ENCODE peak calls at places on chromosomes 2 and 18, in seven cellular contexts. One of them, this sample, is unnamed.

GRCh38 chr2:183070942-183071844 is 7.4 kb upstream of the DUSP19 start:
- DNase-seq in CD8-positive, alpha-beta T cell: no peak
- DNase-seq in uterus: no peak
- DNase-seq in IMR-90: peak; percentile 43
- DNase-seq in mammary epithelial cell: peak; percentile 11
- DNase-seq in fibroblast of the aortic adventitia: peak; percentile 41
- DNase-seq in sigmoid colon: no peak
- DNase-seq in this sample: peak; percentile 13

GRCh38 chr2:100819365-100820345 is at the start of gene NPAS2:
- DNase-seq in CD8-positive, alpha-beta T cell: no peak
- DNase-seq in uterus: peak; percentile 62
- DNase-seq in IMR-90: peak; percentile 46
- DNase-seq in mammary epithelial cell: peak; percentile 50
- DNase-seq in fibroblast of the aortic adventitia: peak; percentile 49
- DNase-seq in sigmoid colon: peak; percentile 77
- DNase-seq in this sample: peak; percentile 62

GRCh38 chr2:37775908-37776250 is 104.4 kb upstream of the CDC42EP3 start:
- DNase-seq in CD8-positive, alpha-beta T cell: no peak
- DNase-seq in uterus: peak; percentile 76
- DNase-seq in IMR-90: peak; percentile 84
- DNase-seq in mammary epithelial cell: peak; percentile 93
- DNase-seq in fibroblast of the aortic adventitia: peak; percentile 89
- DNase-seq in sigmoid colon: peak; percentile 78
- DNase-seq in this sample: peak; percentile 82

GRCh38 chr2:124708661-124709060 is 683.6 kb downstream of the CNTNAP5 start:
- DNase-seq in CD8-positive, alpha-beta T cell: no peak
- DNase-seq in uterus: no peak
- DNase-seq in IMR-90: no peak
- DNase-seq in mammary epithelial cell: no peak
- DNase-seq in fibroblast of the aortic adventitia: no peak
- DNase-seq in sigmoid colon: no peak
- DNase-seq in this sample: no peak

GRCh38 chr2:57850415-57851130 is 196.0 kb upstream of the VRK2 start:
- DNase-seq in CD8-positive, alpha-beta T cell: no peak
- DNase-seq in uterus: no peak
- DNase-seq in IMR-90: no peak
- DNase-seq in mammary epithelial cell: no peak
- DNase-seq in fibroblast of the aortic adventitia: no peak
- DNase-seq in sigmoid colon: no peak
- DNase-seq in this sample: no peak

GRCh38 chr2:216370961-216371633 is 1.2 kb downstream of the MARCHF4 start:
- DNase-seq in CD8-positive, alpha-beta T cell: no peak
- DNase-seq in uterus: no peak
- DNase-seq in IMR-90: no peak
- DNase-seq in mammary epithelial cell: no peak
- DNase-seq in fibroblast of the aortic adventitia: no peak
- DNase-seq in sigmoid colon: no peak
- DNase-seq in this sample: peak; percentile 50

GRCh38 chr2:188511346-188511745 is 219.7 kb downstream of the GULP1 start:
- DNase-seq in CD8-positive, alpha-beta T cell: no peak
- DNase-seq in uterus: no peak
- DNase-seq in IMR-90: no peak
- DNase-seq in mammary epithelial cell: no peak
- DNase-seq in fibroblast of the aortic adventitia: no peak
- DNase-seq in sigmoid colon: no peak
- DNase-seq in this sample: no peak

GRCh38 chr2:129400825-129401224 is 578.6 kb upstream of the RAB6C start:
- DNase-seq in CD8-positive, alpha-beta T cell: no peak
- DNase-seq in uterus: no peak
- DNase-seq in IMR-90: no peak
- DNase-seq in mammary epithelial cell: no peak
- DNase-seq in fibroblast of the aortic adventitia: no peak
- DNase-seq in sigmoid colon: no peak
- DNase-seq in this sample: no peak

GRCh38 chr2:218293715-218294429 is 1.6 kb upstream of the TMBIM1 start:
- DNase-seq in CD8-positive, alpha-beta T cell: no peak
- DNase-seq in uterus: no peak
- DNase-seq in IMR-90: no peak
- DNase-seq in mammary epithelial cell: no peak
- DNase-seq in fibroblast of the aortic adventitia: no peak
- DNase-seq in sigmoid colon: no peak
- DNase-seq in this sample: no peak

GRCh38 chr2:240454031-240454901 is 18.8 kb downstream of the GPC1 start:
- DNase-seq in CD8-positive, alpha-beta T cell: no peak
- DNase-seq in uterus: no peak
- DNase-seq in IMR-90: no peak
- DNase-seq in mammary epithelial cell: no peak
- DNase-seq in fibroblast of the aortic adventitia: no peak
- DNase-seq in sigmoid colon: no peak
- DNase-seq in this sample: no peak

GRCh38 chr18:8084160-8084559 is 517.0 kb downstream of the PTPRM start:
- DNase-seq in CD8-positive, alpha-beta T cell: no peak
- DNase-seq in uterus: no peak
- DNase-seq in IMR-90: peak; percentile 46
- DNase-seq in mammary epithelial cell: peak; percentile 46
- DNase-seq in fibroblast of the aortic adventitia: peak; percentile 48
- DNase-seq in sigmoid colon: no peak
- DNase-seq in this sample: peak; percentile 60

GRCh38 chr2:30809938-30810337 is 2.7 kb upstream of the CAPN13 start:
- DNase-seq in CD8-positive, alpha-beta T cell: no peak
- DNase-seq in uterus: no peak
- DNase-seq in IMR-90: no peak
- DNase-seq in mammary epithelial cell: no peak
- DNase-seq in fibroblast of the aortic adventitia: no peak
- DNase-seq in sigmoid colon: no peak
- DNase-seq in this sample: no peak

GRCh38 chr2:202084265-202084664 is 11.2 kb downstream of the KIAA2012 start:
- DNase-seq in CD8-positive, alpha-beta T cell: no peak
- DNase-seq in uterus: no peak
- DNase-seq in IMR-90: peak; percentile 15
- DNase-seq in mammary epithelial cell: no peak
- DNase-seq in fibroblast of the aortic adventitia: no peak
- DNase-seq in sigmoid colon: no peak
- DNase-seq in this sample: peak; percentile 56

GRCh38 chr18:49668583-49669290 is 106.9 kb downstream of the LIPG start:
- DNase-seq in CD8-positive, alpha-beta T cell: no peak
- DNase-seq in uterus: peak; percentile 38
- DNase-seq in IMR-90: no peak
- DNase-seq in mammary epithelial cell: no peak
- DNase-seq in fibroblast of the aortic adventitia: peak; percentile 54
- DNase-seq in sigmoid colon: peak; percentile 85
- DNase-seq in this sample: no peak

GRCh38 chr2:16002575-16002974 is 62.2 kb downstream of the MYCN start:
- DNase-seq in CD8-positive, alpha-beta T cell: no peak
- DNase-seq in uterus: no peak
- DNase-seq in IMR-90: no peak
- DNase-seq in mammary epithelial cell: no peak
- DNase-seq in fibroblast of the aortic adventitia: no peak
- DNase-seq in sigmoid colon: no peak
- DNase-seq in this sample: no peak

GRCh38 chr2:232891621-232892071 is 21.6 kb downstream of the SNORC start:
- DNase-seq in CD8-positive, alpha-beta T cell: no peak
- DNase-seq in uterus: no peak
- DNase-seq in IMR-90: peak; percentile 72
- DNase-seq in mammary epithelial cell: peak; percentile 79
- DNase-seq in fibroblast of the aortic adventitia: peak; percentile 83
- DNase-seq in sigmoid colon: no peak
- DNase-seq in this sample: peak; percentile 50

GRCh38 chr2:194363878-194364277 is 1293.1 kb upstream of the SLC39A10 start:
- DNase-seq in CD8-positive, alpha-beta T cell: no peak
- DNase-seq in uterus: no peak
- DNase-seq in IMR-90: no peak
- DNase-seq in mammary epithelial cell: no peak
- DNase-seq in fibroblast of the aortic adventitia: no peak
- DNase-seq in sigmoid colon: no peak
- DNase-seq in this sample: no peak

GRCh38 chr2:209044307-209044706 is 379.5 kb upstream of the MAP2 start:
- DNase-seq in CD8-positive, alpha-beta T cell: no peak
- DNase-seq in uterus: no peak
- DNase-seq in IMR-90: no peak
- DNase-seq in mammary epithelial cell: no peak
- DNase-seq in fibroblast of the aortic adventitia: no peak
- DNase-seq in sigmoid colon: no peak
- DNase-seq in this sample: no peak

GRCh38 chr2:177758591-177759371 is 313.8 kb downstream of the PDE11A start:
- DNase-seq in CD8-positive, alpha-beta T cell: no peak
- DNase-seq in uterus: peak; percentile 58
- DNase-seq in IMR-90: peak; percentile 42
- DNase-seq in mammary epithelial cell: no peak
- DNase-seq in fibroblast of the aortic adventitia: peak; percentile 66
- DNase-seq in sigmoid colon: no peak
- DNase-seq in this sample: peak; percentile 21

GRCh38 chr2:60519259-60519863 is 34.1 kb downstream of the BCL11A start:
- DNase-seq in CD8-positive, alpha-beta T cell: no peak
- DNase-seq in uterus: no peak
- DNase-seq in IMR-90: peak; percentile 67
- DNase-seq in mammary epithelial cell: peak; percentile 21
- DNase-seq in fibroblast of the aortic adventitia: no peak
- DNase-seq in sigmoid colon: no peak
- DNase-seq in this sample: peak; percentile 61

GRCh38 chr2:109260886-109261700 is 132.1 kb downstream of the SH3RF3 start:
- DNase-seq in CD8-positive, alpha-beta T cell: no peak
- DNase-seq in uterus: no peak
- DNase-seq in IMR-90: peak; percentile 34
- DNase-seq in mammary epithelial cell: peak; percentile 6
- DNase-seq in fibroblast of the aortic adventitia: no peak
- DNase-seq in sigmoid colon: peak; percentile 19
- DNase-seq in this sample: no peak

GRCh38 chr2:64996914-64997313 is 7.7 kb downstream of the SLC1A4 start:
- DNase-seq in CD8-positive, alpha-beta T cell: no peak
- DNase-seq in uterus: no peak
- DNase-seq in IMR-90: no peak
- DNase-seq in mammary epithelial cell: no peak
- DNase-seq in fibroblast of the aortic adventitia: no peak
- DNase-seq in sigmoid colon: no peak
- DNase-seq in this sample: no peak

GRCh38 chr2:200455958-200456421 is 53.9 kb downstream of the KCTD18 start:
- DNase-seq in CD8-positive, alpha-beta T cell: no peak
- DNase-seq in uterus: no peak
- DNase-seq in IMR-90: no peak
- DNase-seq in mammary epithelial cell: no peak
- DNase-seq in fibroblast of the aortic adventitia: peak; percentile 45
- DNase-seq in sigmoid colon: no peak
- DNase-seq in this sample: no peak

GRCh38 chr2:149463328-149464002 is 124.1 kb downstream of the MMADHC start:
- DNase-seq in CD8-positive, alpha-beta T cell: no peak
- DNase-seq in uterus: no peak
- DNase-seq in IMR-90: no peak
- DNase-seq in mammary epithelial cell: no peak
- DNase-seq in fibroblast of the aortic adventitia: no peak
- DNase-seq in sigmoid colon: no peak
- DNase-seq in this sample: peak; percentile 11

GRCh38 chr2:190853659-190854386 is 26.8 kb upstream of the GLS start:
- DNase-seq in CD8-positive, alpha-beta T cell: no peak
- DNase-seq in uterus: no peak
- DNase-seq in IMR-90: no peak
- DNase-seq in mammary epithelial cell: no peak
- DNase-seq in fibroblast of the aortic adventitia: peak; percentile 67
- DNase-seq in sigmoid colon: no peak
- DNase-seq in this sample: peak; percentile 45

GRCh38 chr18:58536187-58536516 is 92.7 kb downstream of the ALPK2 start:
- DNase-seq in CD8-positive, alpha-beta T cell: no peak
- DNase-seq in uterus: no peak
- DNase-seq in IMR-90: no peak
- DNase-seq in mammary epithelial cell: no peak
- DNase-seq in fibroblast of the aortic adventitia: no peak
- DNase-seq in sigmoid colon: no peak
- DNase-seq in this sample: no peak
- H3K4me3 ChIP-seq in CD8-positive, alpha-beta T cell: no peak overlapping the region
- H3K4me3 ChIP-seq in uterus: no peak overlapping the region
- H3K4me3 ChIP-seq in IMR-90: no peak overlapping the region
- H3K4me3 ChIP-seq in mammary epithelial cell: no peak overlapping the region
- H3K4me3 ChIP-seq in fibroblast of the aortic adventitia: no peak overlapping the region
- H3K4me3 ChIP-seq in sigmoid colon: no peak overlapping the region
- H3K4me3 ChIP-seq in this sample: no peak overlapping the region

DNA sequence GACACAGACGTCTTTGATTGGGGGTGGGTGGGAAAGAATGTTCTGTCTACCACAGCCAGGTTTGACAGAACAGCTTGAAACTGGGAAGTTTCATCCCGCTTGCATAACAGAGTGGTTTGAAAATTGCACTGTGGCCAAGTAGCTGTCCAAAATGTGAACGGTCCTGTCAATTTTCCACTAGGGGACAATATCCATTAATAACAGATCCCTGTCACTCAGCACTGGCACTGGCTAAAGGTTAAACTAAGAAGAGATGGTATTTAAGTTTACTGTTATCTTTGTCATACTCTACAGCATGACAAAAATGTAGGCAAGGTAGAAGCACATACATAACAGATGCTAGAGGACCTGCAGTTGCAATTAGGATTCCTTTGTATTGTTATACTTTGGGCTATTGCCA is 55.6 kb upstream of the ACMSD start:
- DNase-seq in CD8-positive, alpha-beta T cell: no peak
- DNase-seq in uterus: no peak
- DNase-seq in IMR-90: peak; percentile 6
- DNase-seq in mammary epithelial cell: peak; percentile 57
- DNase-seq in fibroblast of the aortic adventitia: no peak
- DNase-seq in sigmoid colon: no peak
- DNase-seq in this sample: peak; percentile 36
- TF ChIP-seq CTCF in CD8-positive, alpha-beta T cell: peak; percentile 31
- TF ChIP-seq CTCF in uterus: no peak
- TF ChIP-seq CTCF in IMR-90: no peak
- TF ChIP-seq CTCF in mammary epithelial cell: peak; percentile 49
- TF ChIP-seq CTCF in fibroblast of the aortic adventitia: no peak
- TF ChIP-seq CTCF in sigmoid colon: no peak
- TF ChIP-seq CTCF in this sample: no peak

DNA sequence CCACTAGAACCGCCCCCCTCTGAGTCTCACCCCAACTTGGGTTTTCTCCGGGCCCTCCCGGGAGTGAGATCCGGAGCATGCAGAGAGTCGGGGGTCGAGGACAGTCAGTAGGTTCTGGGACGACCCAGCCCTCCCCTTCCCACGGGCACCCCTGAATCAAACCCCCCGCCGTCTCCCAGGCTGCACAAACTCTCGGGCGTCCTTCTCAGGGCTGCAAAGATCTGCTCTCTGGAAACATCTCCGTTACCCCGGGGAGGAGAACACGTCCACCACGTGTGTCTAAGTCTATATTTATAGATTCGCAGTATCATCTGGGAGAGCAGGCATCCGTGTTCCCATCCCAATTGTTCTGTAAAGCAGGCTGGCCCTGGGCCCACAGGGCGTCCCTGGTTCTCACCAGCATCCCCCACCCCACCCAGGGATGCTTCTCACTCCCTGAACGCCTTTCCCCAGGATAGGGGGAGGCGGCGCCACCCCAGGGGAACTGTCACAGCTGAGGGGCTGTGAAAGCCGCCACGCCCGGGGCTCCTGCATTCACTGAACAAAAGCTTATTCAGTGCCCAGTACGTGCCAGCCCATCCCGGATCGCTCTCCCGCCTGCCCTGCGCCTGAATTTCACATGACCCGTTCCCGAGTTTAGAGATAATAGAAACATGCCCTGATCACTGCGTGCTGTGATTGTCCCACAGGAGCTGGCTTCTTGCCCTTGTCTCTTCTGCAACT is 796 bp upstream of the DIPK1C start:
- DNase-seq in CD8-positive, alpha-beta T cell: no peak
- DNase-seq in uterus: no peak
- DNase-seq in IMR-90: no peak
- DNase-seq in mammary epithelial cell: no peak
- DNase-seq in fibroblast of the aortic adventitia: no peak
- DNase-seq in sigmoid colon: no peak
- DNase-seq in this sample: no peak
- H3K4me3 ChIP-seq in CD8-positive, alpha-beta T cell: no peak overlapping the region
- H3K4me3 ChIP-seq in uterus: no peak overlapping the region
- H3K4me3 ChIP-seq in IMR-90: no peak overlapping the region
- H3K4me3 ChIP-seq in mammary epithelial cell: no peak overlapping the region
- H3K4me3 ChIP-seq in fibroblast of the aortic adventitia: no peak overlapping the region
- H3K4me3 ChIP-seq in sigmoid colon: peak overlapping the region; percentile 47
- H3K4me3 ChIP-seq in this sample: no peak overlapping the region

GRCh38 chr2:42040643-42041277 is 7.1 kb upstream of the PKDCC start:
- DNase-seq in CD8-positive, alpha-beta T cell: no peak
- DNase-seq in uterus: no peak
- DNase-seq in IMR-90: no peak
- DNase-seq in mammary epithelial cell: no peak
- DNase-seq in fibroblast of the aortic adventitia: peak; percentile 53
- DNase-seq in sigmoid colon: no peak
- DNase-seq in this sample: no peak
- TF ChIP-seq CTCF in CD8-positive, alpha-beta T cell: no peak
- TF ChIP-seq CTCF in uterus: no peak
- TF ChIP-seq CTCF in IMR-90: peak; percentile 8
- TF ChIP-seq CTCF in mammary epithelial cell: no peak
- TF ChIP-seq CTCF in fibroblast of the aortic adventitia: no peak
- TF ChIP-seq CTCF in sigmoid colon: no peak
- TF ChIP-seq CTCF in this sample: peak; percentile 5

This sample was measured in foreskin fibroblast.